ENCODE peak calls at places on chromosomes 11 and 22, in four cellular contexts. R is progenitor cell of endocrine pancreas, V is BE2C, F is PC-9. H is an unnamed sample.

GRCh38 chr11:2951235-2952110 is 22.3 kb upstream of the PHLDA2 start:
- DNase-seq in R (no peak), V (no peak), F (no peak), H (no peak)

GRCh38 chr22:43216738-43217137 is 29.8 kb upstream of the TTLL12 start:
- DNase-seq in R (no peak), V (no peak), F (no peak), H (no peak)

GRCh38 chr11:70271635-70271953 is 1.1 kb downstream of the PPFIA1 start:
- DNase-seq in R (no peak), V (no peak), F (no peak), H (no peak)

GRCh38 chr11:127789887-127790286 is 789.3 kb upstream of the KIRREL3 start:
- DNase-seq in R (no peak), V (peak), F (no peak), H (no peak)

GRCh38 chr11:8219257-8220021 is 44.2 kb downstream of the LMO1 start:
- DNase-seq in R (peak), V (peak), F (peak), H (peak)

GRCh38 chr11:10374386-10374785 is 69.5 kb downstream of the ADM start:
- DNase-seq in R (no peak), V (no peak), F (no peak), H (no peak)

GRCh38 chr22:43389227-43389836 is 22.5 kb upstream of the MPPED1 start:
- DNase-seq in R (no peak), V (no peak), F (no peak), H (no peak)

GRCh38 chr22:44940121-44940520 is 69.7 kb downstream of the PHF21B start:
- DNase-seq in R (no peak), V (no peak), F (peak), H (no peak)

GRCh38 chr11:106156290-106156937 is 79.0 kb downstream of the AASDHPPT start:
- DNase-seq in R (no peak), V (no peak), F (peak), H (peak)

GRCh38 chr11:124669193-124669592 is 4.3 kb downstream of the SIAE start:
- DNase-seq in R (peak), V (peak), F (peak), H (peak)

GRCh38 chr22:27918351-27919221 is 470 bp downstream of the PITPNB start:
- DNase-seq in R (peak), V (peak), F (peak), H (peak)

GRCh38 chr22:31247726-31248125 is 35.6 kb downstream of the LIMK2 start:
- DNase-seq in R (no peak), V (peak), F (no peak), H (no peak)

GRCh38 chr11:76206327-76207081 is at the start of gene WNT11:
- DNase-seq in R (peak), V (peak), F (peak), H (peak)

GRCh38 chr11:36790450-36790849 is 192.4 kb upstream of the RAG2 start:
- DNase-seq in R (no peak), V (no peak), F (no peak), H (no peak)

GRCh38 chr22:39147335-39148023 is 5.0 kb downstream of the CBX7 start:
- DNase-seq in R (no peak), V (no peak), F (no peak), H (no peak)

GRCh38 chr11:10139656-10140055 is 154.4 kb downstream of the SBF2 start:
- DNase-seq in R (no peak), V (no peak), F (peak), H (no peak)

GRCh38 chr11:2428322-2428795 is 16.0 kb downstream of the TRPM5 start:
- DNase-seq in R (peak), V (peak), F (peak), H (peak)

GRCh38 chr11:93921695-93922468 is 71.5 kb upstream of the VSTM5 start:
- DNase-seq in R (peak), V (peak), F (peak), H (peak)

GRCh38 chr11:66846671-66847091 is 3.4 kb downstream of the RCE1 start:
- DNase-seq in R (no peak), V (no peak), F (peak), H (peak)

GRCh38 chr11:62719302-62719978 is 7.8 kb downstream of the HNRNPUL2 start:
- DNase-seq in R (no peak), V (no peak), F (no peak), H (no peak)

GRCh38 chr11:64911689-64912088 is 5.3 kb downstream of the ATG2A start:
- DNase-seq in R (no peak), V (no peak), F (no peak), H (no peak)

GRCh38 chr11:62539238-62539925 is 7.2 kb downstream of the AHNAK start:
- DNase-seq in R (no peak), V (peak), F (peak), H (no peak)

GRCh38 chr11:93775289-93775688 is 8.8 kb upstream of the MED17 start:
- DNase-seq in R (no peak), V (peak), F (no peak), H (no peak)

GRCh38 chr22:29328566-29329500 is 13.3 kb upstream of the RASL10A start:
- DNase-seq in R (no peak), V (no peak), F (no peak), H (no peak)

GRCh38 chr22:49944399-49944891 is 16.1 kb upstream of the PIM3 start:
- DNase-seq in R (no peak), V (no peak), F (no peak), H (no peak)

GRCh38 chr11:64003807-64004589 is 17.8 kb downstream of the OTUB1 start:
- DNase-seq in R (no peak), V (no peak), F (no peak), H (no peak)

GRCh38 chr11:68099474-68100405 is 21.4 kb downstream of the CHKA start:
- DNase-seq in R (peak), V (peak), F (no peak), H (no peak)

GRCh38 chr22:39362271-39362670 is 12.5 kb downstream of the SYNGR1 start:
- DNase-seq in R (no peak), V (no peak), F (no peak), H (peak)

GRCh38 chr11:6297831-6298230 is 22.5 kb downstream of the CAVIN3 start:
- DNase-seq in R (no peak), V (no peak), F (no peak), H (no peak)

GRCh38 chr11:109853156-109853776 is 239.9 kb upstream of the ZC3H12C start:
- DNase-seq in R (no peak), V (peak), F (peak), H (no peak)

GRCh38 chr22:30823015-30823370 is 128.3 kb downstream of the OSBP2 start:
- DNase-seq in R (no peak), V (no peak), F (no peak), H (no peak)

GRCh38 chr11:2399488-2400068 is 972 bp upstream of the TSSC4 start:
- DNase-seq in R (no peak), V (no peak), F (peak), H (no peak)

GRCh38 chr11:77204792-77205466 is 76.9 kb downstream of the MYO7A start:
- DNase-seq in R (no peak), V (no peak), F (no peak), H (peak)

GRCh38 chr11:104700609-104701008 is 197.7 kb downstream of the CASP12 start:
- DNase-seq in R (no peak), V (no peak), F (no peak), H (no peak)

GRCh38 chr11:12187399-12187798 is 77.0 kb downstream of the MICAL2 start:
- DNase-seq in R (no peak), V (no peak), F (no peak), H (no peak)
- TF ChIP-seq CTCF in R (no peak), V (no peak), F (no peak), H (no peak)

GRCh38 chr11:117614695-117615094 is 182.3 kb downstream of the DSCAML1 start:
- DNase-seq in R (no peak), V (no peak), F (no peak), H (no peak)
- TF ChIP-seq CTCF in R (no peak), V (peak), F (no peak), H (no peak)

GRCh38 chr11:119056397-119056999 is 507 bp downstream of the HYOU1 start:
- DNase-seq in R (peak), V (peak), F (peak), H (peak)

GRCh38 chr11:119052163-119052814 is 4.7 kb downstream of the HYOU1 start:
- DNase-seq in R (no peak), V (no peak), F (no peak), H (no peak)

GRCh38 chr11:119057000-119057769 is at the start of gene HYOU1:
- DNase-seq in R (peak), V (peak), F (peak), H (peak)

GRCh38 chr11:119054418-119054817 is 2.6 kb downstream of the HYOU1 start:
- DNase-seq in R (no peak), V (no peak), F (no peak), H (no peak)

GRCh38 chr11:119055901-119056300 is 1.1 kb downstream of the HYOU1 start:
- DNase-seq in R (no peak), V (peak), F (no peak), H (no peak)
- TF ChIP-seq CTCF in R (no peak), V (peak), F (peak), H (no peak)

GRCh38 chr11:79160786-79161403 is 279.9 kb downstream of the TENM4 start:
- DNase-seq in R (no peak), V (no peak), F (no peak), H (peak)
- TF ChIP-seq CTCF in R (peak), V (no peak), F (no peak), H (peak)

GRCh38 chr11:47233989-47234668 is 14.5 kb downstream of the ACP2 start:
- DNase-seq in R (no peak), V (peak), F (no peak), H (peak)
- TF ChIP-seq CTCF in R (no peak), V (peak), F (peak), H (no peak)

GRCh38 chr11:118401151-118401879 is at the start of gene ATP5MG:
- DNase-seq in R (peak), V (peak), F (peak), H (peak)
- TF ChIP-seq CTCF in R (peak), V (peak), F (no peak), H (no peak)

DNA sequence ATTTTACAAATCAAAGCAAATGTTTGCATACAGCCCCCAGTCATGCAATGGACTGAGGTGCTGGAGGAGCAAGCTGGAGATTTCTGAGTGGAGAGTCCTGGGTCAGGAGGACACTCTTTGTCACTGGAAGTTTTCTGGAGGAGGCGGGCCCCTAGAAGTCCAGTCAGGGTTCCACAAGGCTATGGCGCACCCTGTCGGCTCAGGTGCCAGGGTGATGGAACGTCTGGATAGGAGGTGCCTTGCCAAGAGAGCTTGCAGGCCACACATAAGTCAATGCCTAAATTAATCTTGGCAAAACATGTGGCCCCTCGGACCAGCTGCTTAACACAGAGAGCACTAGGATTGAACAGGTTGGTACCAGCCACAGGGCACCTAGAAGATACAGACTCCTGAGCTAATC is 174.7 kb upstream of the CADM1 start:
- DNase-seq in R (no peak), V (peak), F (no peak), H (no peak)
- TF ChIP-seq CTCF in R (peak), V (peak), F (no peak), H (no peak)